ENCODE peak calls at places on chromosomes 13 and 19, in five cellular contexts. One of them, this sample, is unnamed.

GRCh38 chr13:28705734-28706133 is 13.0 kb downstream of the SLC46A3 start:
- DNase-seq in lower lobe of right lung: no peak
- DNase-seq in kidney: no peak
- DNase-seq in colonic mucosa: no peak
- DNase-seq in Peyer's patch: no peak
- DNase-seq in this sample: no peak

GRCh38 chr19:18456974-18457373 is 19.0 kb upstream of the ISYNA1 start:
- DNase-seq in lower lobe of right lung: no peak
- DNase-seq in colonic mucosa: no peak
- DNase-seq in kidney: peak; percentile 75
- DNase-seq in Peyer's patch: no peak
- DNase-seq in this sample: no peak

GRCh38 chr13:45393941-45394570 is 24.1 kb downstream of the SLC25A30 start:
- DNase-seq in colonic mucosa: no peak
- DNase-seq in kidney: no peak
- DNase-seq in lower lobe of right lung: no peak
- DNase-seq in Peyer's patch: peak; percentile 53
- DNase-seq in this sample: peak; percentile 65

GRCh38 chr19:43526884-43527859 is at the start of gene ETHE1:
- DNase-seq in Peyer's patch: peak; percentile 93
- DNase-seq in kidney: peak; percentile 94
- DNase-seq in colonic mucosa: peak; percentile 94
- DNase-seq in lower lobe of right lung: peak; percentile 90
- DNase-seq in this sample: peak; percentile 87

GRCh38 chr19:29588095-29588494 is 18.0 kb upstream of the POP4 start:
- DNase-seq in colonic mucosa: no peak
- DNase-seq in lower lobe of right lung: no peak
- DNase-seq in kidney: no peak
- DNase-seq in Peyer's patch: no peak
- DNase-seq in this sample: no peak

GRCh38 chr13:99496322-99497142 is 4.7 kb upstream of the TM9SF2 start:
- DNase-seq in lower lobe of right lung: peak; percentile 61
- DNase-seq in colonic mucosa: peak; percentile 73
- DNase-seq in Peyer's patch: peak; percentile 57
- DNase-seq in kidney: peak; percentile 66
- DNase-seq in this sample: peak; percentile 21

GRCh38 chr13:73901324-73902068 is 232.7 kb downstream of the KLF12 start:
- DNase-seq in kidney: no peak
- DNase-seq in Peyer's patch: no peak
- DNase-seq in colonic mucosa: no peak
- DNase-seq in lower lobe of right lung: no peak
- DNase-seq in this sample: no peak

GRCh38 chr19:38388310-38389100 is at the start of gene SPRED3:
- DNase-seq in colonic mucosa: no peak
- DNase-seq in lower lobe of right lung: no peak
- DNase-seq in Peyer's patch: peak; percentile 54
- DNase-seq in kidney: peak; percentile 82
- DNase-seq in this sample: peak; percentile 71

GRCh38 chr19:54172413-54172763 is 572 bp downstream of the TMC4 start:
- DNase-seq in colonic mucosa: peak; percentile 66
- DNase-seq in Peyer's patch: no peak
- DNase-seq in kidney: peak; percentile 81
- DNase-seq in lower lobe of right lung: no peak
- DNase-seq in this sample: peak; percentile 28

GRCh38 chr19:46493236-46494114 is 2.2 kb downstream of the PNMA8B start:
- DNase-seq in Peyer's patch: no peak
- DNase-seq in colonic mucosa: no peak
- DNase-seq in lower lobe of right lung: peak; percentile 55
- DNase-seq in kidney: no peak
- DNase-seq in this sample: peak; percentile 35

GRCh38 chr13:20387441-20387971 is 138.2 kb downstream of the CRYL1 start:
- DNase-seq in lower lobe of right lung: no peak
- DNase-seq in Peyer's patch: no peak
- DNase-seq in colonic mucosa: no peak
- DNase-seq in kidney: no peak
- DNase-seq in this sample: no peak

GRCh38 chr19:33434886-33435705 is 61.6 kb downstream of the CEBPG start:
- DNase-seq in colonic mucosa: no peak
- DNase-seq in Peyer's patch: peak; percentile 44
- DNase-seq in lower lobe of right lung: peak; percentile 37
- DNase-seq in kidney: peak; percentile 50
- DNase-seq in this sample: no peak

GRCh38 chr13:50449465-50449864 is 394.0 kb downstream of the DLEU7 start:
- DNase-seq in kidney: no peak
- DNase-seq in colonic mucosa: no peak
- DNase-seq in Peyer's patch: no peak
- DNase-seq in lower lobe of right lung: no peak
- DNase-seq in this sample: no peak

GRCh38 chr19:17209126-17210036 is 5.8 kb upstream of the USE1 start:
- DNase-seq in kidney: no peak
- DNase-seq in Peyer's patch: no peak
- DNase-seq in colonic mucosa: peak; percentile 39
- DNase-seq in lower lobe of right lung: no peak
- DNase-seq in this sample: no peak

GRCh38 chr13:74243637-74244526 is 109.7 kb upstream of the KLF12 start:
- DNase-seq in kidney: no peak
- DNase-seq in colonic mucosa: no peak
- DNase-seq in lower lobe of right lung: no peak
- DNase-seq in Peyer's patch: no peak
- DNase-seq in this sample: no peak

GRCh38 chr19:47319923-47320871 is 10.5 kb downstream of the C5AR1 start:
- DNase-seq in colonic mucosa: no peak
- DNase-seq in lower lobe of right lung: no peak
- DNase-seq in kidney: no peak
- DNase-seq in Peyer's patch: no peak
- DNase-seq in this sample: no peak

GRCh38 chr13:34420975-34421719 is 520.9 kb upstream of the NBEA start:
- DNase-seq in kidney: no peak
- DNase-seq in Peyer's patch: no peak
- DNase-seq in colonic mucosa: no peak
- DNase-seq in lower lobe of right lung: no peak
- DNase-seq in this sample: no peak
- H3K36me3 ChIP-seq in kidney: no peaks in the 10 kb centered on the region
- H3K36me3 ChIP-seq in Peyer's patch: no peaks in the 10 kb centered on the region
- H3K36me3 ChIP-seq in colonic mucosa: no peaks in the 10 kb centered on the region
- H3K36me3 ChIP-seq in lower lobe of right lung: no peaks in the 10 kb centered on the region
- H3K36me3 ChIP-seq in this sample: no peaks in the 10 kb centered on the region

DNA sequence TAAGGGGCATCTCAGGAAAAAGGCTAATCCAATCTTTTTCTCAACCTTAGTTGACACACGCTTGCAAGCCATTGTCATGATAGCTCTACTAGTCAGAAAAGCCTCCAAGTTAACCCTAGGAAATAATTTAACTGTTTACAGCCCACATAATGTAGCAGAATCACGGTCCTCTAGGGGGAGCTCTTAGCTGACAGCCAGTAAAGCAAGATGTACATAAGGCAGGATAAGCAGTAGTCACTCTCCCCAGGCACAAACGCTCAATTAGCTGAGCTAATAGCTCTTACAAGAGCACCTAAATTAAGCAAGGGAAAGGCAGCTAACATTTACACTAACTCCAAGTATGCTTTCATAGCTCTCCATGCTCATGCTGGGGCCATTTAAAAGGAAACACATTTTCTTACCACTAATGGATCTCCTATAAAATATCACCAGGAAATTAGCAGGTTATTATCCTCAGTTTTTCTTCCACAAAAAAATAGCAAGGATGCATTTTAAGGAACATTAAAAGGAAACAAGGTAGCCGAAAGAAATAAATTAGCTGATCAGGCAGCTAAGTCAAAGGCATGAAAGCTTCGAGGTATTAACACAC is 33.7 kb upstream of the ZSCAN5A start:
- DNase-seq in Peyer's patch: no peak
- DNase-seq in kidney: no peak
- DNase-seq in colonic mucosa: no peak
- DNase-seq in lower lobe of right lung: no peak
- DNase-seq in this sample: no peak
- TF ChIP-seq CTCF in Peyer's patch: no peak
- TF ChIP-seq CTCF in kidney: no peak
- TF ChIP-seq CTCF in colonic mucosa: no peak
- TF ChIP-seq CTCF in lower lobe of right lung: peak; percentile 24
- TF ChIP-seq CTCF in this sample: no peak

DNA sequence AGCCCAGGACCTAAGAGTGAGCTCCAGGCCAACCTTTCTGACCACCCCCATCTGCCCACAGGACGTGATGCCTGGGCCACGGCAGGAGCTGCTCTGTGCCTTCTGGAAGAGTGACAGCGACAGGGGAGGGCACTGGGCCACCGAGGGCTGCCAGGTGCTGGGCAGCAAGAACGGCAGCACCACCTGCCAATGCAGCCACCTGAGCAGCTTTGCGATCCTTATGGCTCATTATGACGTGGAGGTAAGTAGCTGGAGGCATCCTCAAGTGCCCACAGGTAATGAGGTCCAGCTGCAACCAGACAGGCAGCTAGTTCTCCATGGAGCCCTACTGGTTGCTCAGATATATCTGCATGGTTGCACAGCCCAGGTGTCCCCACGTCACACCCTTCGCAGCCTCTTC is 14.8 kb downstream of the DDX39A start:
- DNase-seq in kidney: no peak
- DNase-seq in Peyer's patch: no peak
- DNase-seq in colonic mucosa: no peak
- DNase-seq in lower lobe of right lung: no peak
- DNase-seq in this sample: peak; percentile 27
- H3K36me3 ChIP-seq in kidney: peaks cover 8% of the 10 kb centered on the region
- H3K36me3 ChIP-seq in Peyer's patch: no peaks in the 10 kb centered on the region
- H3K36me3 ChIP-seq in colonic mucosa: peaks cover 12% of the 10 kb centered on the region
- H3K36me3 ChIP-seq in lower lobe of right lung: peaks cover 100% of the 10 kb centered on the region
- H3K36me3 ChIP-seq in this sample: peaks cover 40% of the 10 kb centered on the region

GRCh38 chr19:36805364-36805763 is 32.8 kb upstream of the ZNF850 start:
- DNase-seq in kidney: no peak
- DNase-seq in lower lobe of right lung: no peak
- DNase-seq in Peyer's patch: no peak
- DNase-seq in colonic mucosa: no peak
- DNase-seq in this sample: no peak
- TF ChIP-seq CTCF in kidney: no peak
- TF ChIP-seq CTCF in lower lobe of right lung: no peak
- TF ChIP-seq CTCF in Peyer's patch: no peak
- TF ChIP-seq CTCF in colonic mucosa: no peak
- TF ChIP-seq CTCF in this sample: no peak

GRCh38 chr13:77095288-77095687 is 68.3 kb upstream of the FBXL3 start:
- DNase-seq in colonic mucosa: no peak
- DNase-seq in kidney: no peak
- DNase-seq in lower lobe of right lung: no peak
- DNase-seq in Peyer's patch: no peak
- DNase-seq in this sample: no peak
- H3K36me3 ChIP-seq in colonic mucosa: no peaks in the 10 kb centered on the region
- H3K36me3 ChIP-seq in kidney: peaks cover 6% of the 10 kb centered on the region
- H3K36me3 ChIP-seq in lower lobe of right lung: peaks cover 72% of the 10 kb centered on the region
- H3K36me3 ChIP-seq in Peyer's patch: no peaks in the 10 kb centered on the region
- H3K36me3 ChIP-seq in this sample: peaks cover 26% of the 10 kb centered on the region

GRCh38 chr19:6023085-6023682 is 45.2 kb upstream of the RANBP3 start:
- DNase-seq in Peyer's patch: peak; percentile 45
- DNase-seq in kidney: peak; percentile 70
- DNase-seq in lower lobe of right lung: peak; percentile 39
- DNase-seq in colonic mucosa: no peak
- DNase-seq in this sample: no peak

GRCh38 chr19:6020972-6021805 is 43.2 kb upstream of the RANBP3 start:
- DNase-seq in lower lobe of right lung: peak; percentile 32
- DNase-seq in kidney: peak; percentile 34
- DNase-seq in Peyer's patch: peak; percentile 37
- DNase-seq in colonic mucosa: no peak
- DNase-seq in this sample: no peak

GRCh38 chr19:6021878-6022569 is 44.1 kb upstream of the RANBP3 start:
- DNase-seq in colonic mucosa: peak; percentile 80
- DNase-seq in kidney: peak; percentile 82
- DNase-seq in Peyer's patch: peak; percentile 67
- DNase-seq in lower lobe of right lung: peak; percentile 75
- DNase-seq in this sample: peak; percentile 84

GRCh38 chr19:6023936-6024335 is 46.0 kb upstream of the RANBP3 start:
- DNase-seq in Peyer's patch: peak; percentile 26
- DNase-seq in colonic mucosa: no peak
- DNase-seq in kidney: peak; percentile 50
- DNase-seq in lower lobe of right lung: peak; percentile 5
- DNase-seq in this sample: no peak

GRCh38 chr19:6022570-6023049 is 44.7 kb upstream of the RANBP3 start:
- DNase-seq in kidney: no peak
- DNase-seq in Peyer's patch: peak; percentile 41
- DNase-seq in colonic mucosa: no peak
- DNase-seq in lower lobe of right lung: no peak
- DNase-seq in this sample: no peak
- TF ChIP-seq CTCF in kidney: no peak
- TF ChIP-seq CTCF in Peyer's patch: no peak
- TF ChIP-seq CTCF in colonic mucosa: peak; percentile 7
- TF ChIP-seq CTCF in lower lobe of right lung: peak; percentile 10
- TF ChIP-seq CTCF in this sample: no peak

GRCh38 chr19:4428326-4428975 is 26.0 kb downstream of the CHAF1A start:
- DNase-seq in Peyer's patch: no peak
- DNase-seq in kidney: no peak
- DNase-seq in colonic mucosa: no peak
- DNase-seq in lower lobe of right lung: no peak
- DNase-seq in this sample: no peak
- H3K36me3 ChIP-seq in Peyer's patch: no peaks in the 10 kb centered on the region
- H3K36me3 ChIP-seq in kidney: no peaks in the 10 kb centered on the region
- H3K36me3 ChIP-seq in colonic mucosa: no peaks in the 10 kb centered on the region
- H3K36me3 ChIP-seq in lower lobe of right lung: peaks cover 31% of the 10 kb centered on the region
- H3K36me3 ChIP-seq in this sample: no peaks in the 10 kb centered on the region